ENCODE peak calls at places on chromosomes 13 and 19, in eight cellular contexts. I, L, N, Y, R, M, V and C are unnamed samples.

GRCh38 chr13:86051134-86052103 is 252.2 kb upstream of the SLITRK6 start:
- DNase-seq in L (no peak), I (no peak), R (peak), N (no peak), V (no peak), M (no peak), Y (no peak), C (no peak)

GRCh38 chr19:17079710-17080440 is 4.3 kb downstream of the MYO9B start:
- DNase-seq in I (peak), M (peak), V (no peak), L (peak), Y (peak), R (peak), N (peak), C (peak)

GRCh38 chr19:46958542-46958941 is 61.1 kb upstream of the NPAS1 start:
- DNase-seq in R (no peak), V (no peak), Y (no peak), N (no peak), L (no peak), M (no peak), I (no peak), C (no peak)

GRCh38 chr19:4589579-4590410 is 30.3 kb upstream of the SEMA6B start:
- DNase-seq in I (no peak), R (no peak), M (peak), Y (no peak), V (no peak), N (no peak), L (no peak), C (no peak)

GRCh38 chr19:13068064-13068807 is 34.4 kb downstream of the LYL1 start:
- DNase-seq in R (no peak), V (no peak), N (no peak), I (no peak), Y (no peak), M (no peak), L (no peak), C (no peak)

GRCh38 chr13:29909975-29910674 is 59.7 kb upstream of the UBL3 start:
- DNase-seq in Y (no peak), R (no peak), M (no peak), I (no peak), L (no peak), N (no peak), V (no peak), C (peak)

GRCh38 chr19:8426283-8426682 is 13.2 kb downstream of the MARCHF2 start:
- DNase-seq in R (no peak), I (no peak), N (no peak), V (no peak), Y (no peak), L (no peak), M (no peak), C (no peak)

GRCh38 chr13:94674609-94675348 is 37.6 kb downstream of the SOX21 start:
- DNase-seq in L (peak), V (peak), I (peak), M (peak), Y (no peak), R (peak), N (no peak), C (peak)

GRCh38 chr13:53238241-53238640 is 209.6 kb downstream of the OLFM4 start:
- DNase-seq in I (no peak), N (no peak), M (no peak), L (no peak), V (peak), R (no peak), Y (no peak), C (no peak)

GRCh38 chr19:10769533-10770491 is 51.9 kb downstream of the DNM2 start:
- DNase-seq in R (no peak), I (peak), L (no peak), Y (no peak), N (no peak), V (no peak), M (peak), C (peak)

GRCh38 chr19:19410553-19411550 is 5.4 kb downstream of the GATAD2A start:
- DNase-seq in N (no peak), V (no peak), L (no peak), R (no peak), I (no peak), M (peak), Y (no peak), C (no peak)

GRCh38 chr13:114259374-114259773 is 22.0 kb upstream of the UPF3A start:
- DNase-seq in N (no peak), M (no peak), V (no peak), Y (no peak), L (no peak), R (no peak), I (no peak), C (no peak)

GRCh38 chr13:97133955-97134354 is 88.2 kb upstream of the MBNL2 start:
- DNase-seq in V (no peak), Y (no peak), L (no peak), R (no peak), I (no peak), N (no peak), M (no peak), C (no peak)

GRCh38 chr13:66689037-66689619 is 541.0 kb downstream of the PCDH9 start:
- DNase-seq in V (no peak), M (no peak), N (no peak), L (no peak), Y (no peak), I (no peak), R (peak), C (no peak)

GRCh38 chr13:30739646-30740642 is 4.6 kb downstream of the ALOX5AP start:
- DNase-seq in Y (no peak), N (peak), V (no peak), M (peak), R (peak), I (no peak), L (peak), C (no peak)

GRCh38 chr19:15253513-15253912 is 21.3 kb upstream of the EPHX3 start:
- DNase-seq in I (no peak), R (no peak), N (no peak), Y (no peak), V (no peak), M (no peak), L (no peak), C (no peak)

GRCh38 chr19:1066748-1067340 is at the start of gene ARHGAP45:
- DNase-seq in R (no peak), Y (no peak), M (peak), V (peak), I (no peak), N (no peak), L (peak), C (no peak)

GRCh38 chr19:50718255-50719118 is 1.1 kb downstream of the SHANK1 start:
- DNase-seq in V (peak), R (no peak), L (no peak), N (no peak), Y (no peak), M (no peak), I (no peak), C (no peak)

GRCh38 chr13:71611292-71611691 is 255.7 kb downstream of the DACH1 start:
- DNase-seq in V (no peak), N (no peak), R (no peak), Y (no peak), I (no peak), M (no peak), L (no peak), C (no peak)

GRCh38 chr13:94342436-94343242 is 136.8 kb downstream of the DCT start:
- DNase-seq in L (no peak), M (no peak), Y (no peak), I (no peak), N (no peak), V (no peak), R (no peak), C (no peak)

GRCh38 chr13:41004875-41005693 is 14.0 kb downstream of the ELF1 start:
- DNase-seq in R (peak), Y (no peak), L (no peak), I (no peak), N (no peak), V (no peak), M (peak), C (no peak)

GRCh38 chr19:39363909-39364457 is 21.8 kb downstream of the SAMD4B start:
- DNase-seq in I (peak), N (no peak), R (no peak), Y (no peak), M (no peak), V (no peak), L (no peak), C (no peak)

GRCh38 chr13:100674363-100674847 is at the start of gene TMTC4:
- DNase-seq in M (no peak), I (peak), R (no peak), V (no peak), N (no peak), L (no peak), Y (no peak), C (no peak)